ENCODE peak calls at places on chromosomes 11 and 22, in nine cellular contexts. Q is PC-9, W is HCT116, B is GM23338, Y is hepatocyte, D is GM23248, M is PC-3, F is MM.1S, R is SK-N-SH. Z is an unnamed sample.

GRCh38 chr11:66239998-66240780 is 28.2 kb upstream of the RAB1B start:
- DNase-seq in Q (no peak), W (no peak), B (no peak), Y (no peak), D (no peak), M (no peak), F (no peak), R (no peak), Z (no peak)

GRCh38 chr22:35914665-35915476 is 113.8 kb downstream of the RBFOX2 start:
- DNase-seq in Q (peak; percentile 94), W (peak; percentile 80), B (peak; percentile 97), Y (peak; percentile 90), D (peak; percentile 92), M (peak; percentile 89), F (peak; percentile 40), R (peak; percentile 62), Z (no peak)

GRCh38 chr11:1049911-1050580 is 13.5 kb upstream of the MUC6 start:
- DNase-seq in Q (no peak), W (no peak), B (no peak), Y (no peak), D (no peak), M (no peak), F (no peak), R (peak; percentile 34), Z (no peak)

GRCh38 chr11:44358713-44359112 is 48.8 kb upstream of the ALX4 start:
- DNase-seq in Q (no peak), W (no peak), B (no peak), Y (no peak), D (no peak), M (no peak), F (peak; percentile 47), R (no peak), Z (no peak)

GRCh38 chr11:100528872-100529416 is 158.1 kb upstream of the ARHGAP42 start:
- DNase-seq in Q (no peak), W (no peak), B (no peak), Y (no peak), D (no peak), M (no peak), F (no peak), R (no peak), Z (no peak)

GRCh38 chr22:42562684-42563083 is 8.9 kb downstream of the SERHL2 start:
- DNase-seq in Q (no peak), W (no peak), B (no peak), Y (no peak), D (no peak), M (no peak), F (no peak), R (no peak), Z (no peak)

GRCh38 chr11:73729594-73730206 is 31.2 kb downstream of the RAB6A start:
- DNase-seq in Q (no peak), W (peak; percentile 4), B (peak; percentile 86), Y (peak; percentile 12), D (peak; percentile 34), M (peak; percentile 45), F (no peak), R (peak; percentile 40), Z (no peak)

GRCh38 chr22:35783943-35784614 is 66.4 kb downstream of the APOL5 start:
- DNase-seq in Q (peak; percentile 99), W (no peak), B (no peak), Y (no peak), D (peak; percentile 86), M (peak; percentile 89), F (no peak), R (no peak), Z (no peak)

GRCh38 chr22:46796566-46797195 is 34.2 kb downstream of the TBC1D22A start:
- DNase-seq in Q (no peak), W (no peak), B (no peak), Y (no peak), D (no peak), M (no peak), F (no peak), R (no peak), Z (no peak)

GRCh38 chr11:33895752-33896137 is 3.9 kb upstream of the LMO2 start:
- DNase-seq in Q (no peak), W (no peak), B (no peak), Y (no peak), D (no peak), M (no peak), F (no peak), R (no peak), Z (no peak)

GRCh38 chr22:48974443-48975251 is 853.0 kb downstream of the BRD1 start:
- DNase-seq in Q (no peak), W (no peak), B (no peak), Y (no peak), D (no peak), M (no peak), F (no peak), R (no peak), Z (no peak)

GRCh38 chr22:25624486-25624885 is 60.0 kb downstream of the GRK3 start:
- DNase-seq in Q (no peak), W (no peak), B (no peak), Y (no peak), D (no peak), M (no peak), F (no peak), R (no peak), Z (no peak)

GRCh38 chr11:36447514-36447913 is 62.6 kb downstream of the TRAF6 start:
- DNase-seq in Q (peak; percentile 86), W (no peak), B (peak; percentile 18), Y (no peak), D (no peak), M (peak; percentile 53), F (no peak), R (no peak), Z (no peak)
- H2AFZ ChIP-seq in Q (no peak overlapping the region), W (no peak overlapping the region), B (no peak overlapping the region), Y (no peak overlapping the region), D (no peak overlapping the region), M (no peak overlapping the region), F (no peak overlapping the region), R (no peak overlapping the region), Z (no peak overlapping the region)

DNA sequence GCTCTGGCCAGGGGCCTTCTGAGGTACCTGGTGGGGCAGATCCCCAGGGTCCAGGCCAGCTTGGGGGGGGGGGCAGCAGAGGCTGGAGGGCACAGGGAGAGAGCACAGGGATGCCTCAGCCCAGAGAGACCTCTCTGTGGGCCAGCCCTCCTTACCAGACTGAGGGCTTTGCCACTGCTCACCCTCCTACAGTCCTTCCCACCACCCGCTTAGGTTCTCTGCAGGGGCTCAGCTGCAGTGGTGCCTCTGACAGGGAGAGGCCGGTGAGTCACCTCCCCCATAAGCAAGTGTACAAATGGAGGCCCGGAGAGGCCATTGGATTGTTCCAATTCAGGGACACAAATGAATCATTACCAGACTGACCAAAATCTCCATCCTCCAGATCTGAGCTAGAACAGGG is 68.1 kb upstream of the LMO1 start:
- DNase-seq in Q (no peak), W (no peak), B (no peak), Y (no peak), D (no peak), M (no peak), F (no peak), R (no peak), Z (no peak)
- H3K4me1 ChIP-seq in Q (peaks cover 35% of the 10 kb centered on the region), W (peaks cover 6% of the 10 kb centered on the region), B (peaks cover 23% of the 10 kb centered on the region), Y (peaks cover 6% of the 10 kb centered on the region), D (no peaks in the 10 kb centered on the region), M (peaks cover 38% of the 10 kb centered on the region), F (no peaks in the 10 kb centered on the region), R (peaks cover 6% of the 10 kb centered on the region), Z (no peaks in the 10 kb centered on the region)

GRCh38 chr11:28836285-28837081 is 728.3 kb downstream of the METTL15 start:
- DNase-seq in Q (peak; percentile 35), W (no peak), B (no peak), Y (peak; percentile 45), D (peak; percentile 93), M (peak; percentile 90), F (no peak), R (no peak), Z (no peak)
- H3K9me2 ChIP-seq in Q (no peaks in the 10 kb centered on the region), W (no peaks in the 10 kb centered on the region), B (peaks cover 5% of the 10 kb centered on the region), Y (no peaks in the 10 kb centered on the region), D (no peaks in the 10 kb centered on the region), M (no peaks in the 10 kb centered on the region), F (no peaks in the 10 kb centered on the region), R (no peaks in the 10 kb centered on the region), Z (no peaks in the 10 kb centered on the region)

GRCh38 chr11:42572231-42572610 is 739.6 kb upstream of the API5 start:
- DNase-seq in Q (no peak), W (no peak), B (no peak), Y (no peak), D (no peak), M (no peak), F (no peak), R (no peak), Z (no peak)

GRCh38 chr11:42571486-42572230 is 740.1 kb upstream of the API5 start:
- DNase-seq in Q (no peak), W (no peak), B (no peak), Y (no peak), D (no peak), M (no peak), F (no peak), R (no peak), Z (no peak)

DNA sequence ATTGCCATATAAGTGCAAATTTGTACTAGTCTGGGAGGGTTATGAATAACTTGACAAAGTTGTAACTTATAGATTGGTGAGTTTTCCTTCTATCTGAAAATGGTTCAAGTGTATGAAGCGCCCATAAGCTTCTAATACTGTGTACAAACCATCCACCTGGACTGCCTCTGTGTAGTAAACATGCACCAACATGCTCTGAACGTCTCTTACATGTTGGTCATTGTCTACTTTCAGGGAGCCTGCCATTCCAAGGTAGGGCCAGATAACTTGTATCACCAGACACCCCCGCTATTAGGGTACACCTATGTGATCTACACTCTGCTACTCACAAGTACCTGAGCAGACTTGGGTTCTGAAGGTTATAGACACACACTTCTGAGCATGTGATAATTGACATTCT is 735.5 kb upstream of the API5 start:
- DNase-seq in Q (no peak), W (no peak), B (no peak), Y (no peak), D (no peak), M (no peak), F (no peak), R (no peak), Z (no peak)
- H2AFZ ChIP-seq in Q (no peak overlapping the region), W (no peak overlapping the region), B (no peak overlapping the region), Y (no peak overlapping the region), D (no peak overlapping the region), M (no peak overlapping the region), F (no peak overlapping the region), R (no peak overlapping the region), Z (no peak overlapping the region)